ENCODE peak calls at places on chromosomes 4 and X, in six cellular contexts. G is heart left ventricle, I is nephron progenitor cell, L is NCI-H460, C is HT1080, Q is mesendoderm. E is an unnamed sample.

GRCh38 chrX:25721564-25721963 is 416.6 kb upstream of the MAGEB18 start:
- DNase-seq in I (no peak), G (no peak), L (peak), Q (peak), C (peak), E (no peak)

GRCh38 chr4:145153181-145153903 is 27.0 kb downstream of the OTUD4 start:
- DNase-seq in C (no peak), G (peak), Q (no peak), I (no peak), L (no peak), E (no peak)

GRCh38 chr4:133555671-133556070 is 406.6 kb downstream of the PCDH10 start:
- DNase-seq in G (no peak), Q (no peak), L (no peak), I (no peak), C (no peak), E (no peak)

GRCh38 chrX:77937291-77937690 is 26.8 kb downstream of the ATP7A start:
- DNase-seq in C (peak), G (no peak), I (no peak), Q (no peak), L (peak), E (no peak)

GRCh38 chr4:40323866-40324265 is 11.3 kb upstream of the CHRNA9 start:
- DNase-seq in L (no peak), Q (peak), G (no peak), C (peak), I (no peak), E (no peak)

GRCh38 chrX:1534321-1535168 is 2.4 kb downstream of the P2RY8 start:
- DNase-seq in I (peak), G (no peak), Q (peak), L (no peak), C (no peak), E (no peak)

GRCh38 chr4:141124224-141124623 is 9.0 kb downstream of the RNF150 start:
- DNase-seq in G (no peak), L (no peak), C (no peak), I (no peak), Q (peak), E (no peak)

GRCh38 chr4:54077812-54078211 is 13.4 kb upstream of the CHIC2 start:
- DNase-seq in I (no peak), G (no peak), Q (no peak), L (no peak), C (peak), E (no peak)

GRCh38 chrX:17788439-17788838 is 51.1 kb downstream of the SCML1 start:
- DNase-seq in Q (peak), C (peak), L (peak), G (no peak), I (peak), E (peak)

GRCh38 chr4:9691221-9692065 is 90.0 kb upstream of the DRD5 start:
- DNase-seq in Q (peak), G (peak), C (peak), L (peak), I (peak), E (peak)

GRCh38 chrX:81120936-81121351 is 80.8 kb downstream of the HMGN5 start:
- DNase-seq in Q (peak), I (peak), L (peak), C (peak), G (peak), E (peak)

GRCh38 chr4:33543941-33544450 is 2700.3 kb downstream of the ARAP2 start:
- DNase-seq in L (no peak), G (no peak), I (no peak), Q (no peak), C (no peak), E (no peak)

GRCh38 chr4:39591290-39591689 is 47.4 kb downstream of the SMIM14 start:
- DNase-seq in L (peak), Q (no peak), G (no peak), I (no peak), C (peak), E (no peak)

GRCh38 chr4:22315643-22316042 is 200.2 kb downstream of the ADGRA3 start:
- DNase-seq in C (peak), I (no peak), G (no peak), Q (no peak), L (no peak), E (no peak)

GRCh38 chr4:8725071-8725841 is 132.7 kb downstream of the CPZ start:
- DNase-seq in C (no peak), G (no peak), L (no peak), Q (peak), I (no peak), E (no peak)

GRCh38 chrX:50106051-50106450 is 94.8 kb downstream of the AKAP4 start:
- DNase-seq in Q (no peak), G (no peak), L (no peak), C (no peak), I (no peak), E (no peak)

GRCh38 chr4:153512162-153512852 is 46.1 kb downstream of the TMEM131L start:
- DNase-seq in C (no peak), L (no peak), I (no peak), G (no peak), Q (no peak), E (no peak)

GRCh38 chr4:155929833-155930232 is 23.8 kb downstream of the CTSO start:
- DNase-seq in Q (no peak), I (no peak), C (no peak), L (no peak), G (no peak), E (no peak)

GRCh38 chrX:139762400-139763183 is 54.6 kb upstream of the MCF2 start:
- DNase-seq in Q (no peak), G (no peak), I (no peak), L (no peak), C (no peak), E (no peak)

GRCh38 chr4:152659806-152660205 is 20.0 kb downstream of the TMEM154 start:
- DNase-seq in G (no peak), C (no peak), L (no peak), Q (no peak), I (no peak), E (no peak)

GRCh38 chrX:46408553-46409407 is 136.4 kb downstream of the ZNF674 start:
- DNase-seq in I (peak), L (peak), Q (peak), G (peak), C (peak), E (peak)

GRCh38 chr4:88775026-88775425 is 77.4 kb upstream of the NAP1L5 start:
- DNase-seq in C (no peak), Q (no peak), G (no peak), L (no peak), I (no peak), E (no peak)

GRCh38 chr4:37685211-37685725 is 908 bp downstream of the RELL1 start:
- DNase-seq in C (peak), G (no peak), Q (peak), I (no peak), L (no peak), E (no peak)